ENCODE peak calls at places on chromosomes 5 and 9, in five cellular contexts. T is neuronal stem cell, G is mesenchymal stem cell, U is IMR-90, H is H9. Y is an unnamed sample.

GRCh38 chr5:14326035-14326909 is 183.1 kb downstream of the TRIO start:
- DNase-seq in T (no peak), G (no peak), U (no peak), H (no peak), Y (peak)

GRCh38 chr9:129814432-129815223 is 9.3 kb downstream of the TOR1A start:
- DNase-seq in T (no peak), G (no peak), U (no peak), H (no peak), Y (no peak)

GRCh38 chr5:80978772-80979317 is 18.7 kb downstream of the RASGRF2 start:
- DNase-seq in T (no peak), G (no peak), U (no peak), H (no peak), Y (no peak)

GRCh38 chr5:52427615-52428014 is 360.1 kb upstream of the ITGA1 start:
- DNase-seq in T (no peak), G (no peak), U (no peak), H (no peak), Y (no peak)

GRCh38 chr5:118698774-118699173 is 289.6 kb downstream of the DTWD2 start:
- DNase-seq in T (no peak), G (no peak), U (no peak), H (peak), Y (peak)

GRCh38 chr9:105694848-105695581 is 674 bp downstream of the TMEM38B start:
- DNase-seq in T (peak), G (peak), U (peak), H (peak), Y (peak)

GRCh38 chr5:158384535-158385421 is 525.8 kb upstream of the CLINT1 start:
- DNase-seq in T (no peak), G (peak), U (peak), H (no peak), Y (no peak)

GRCh38 chr5:113050606-113051391 is 74.2 kb downstream of the DCP2 start:
- DNase-seq in T (no peak), G (peak), U (peak), H (no peak), Y (no peak)

GRCh38 chr5:138568061-138568824 is 7.0 kb downstream of the HSPA9 start:
- DNase-seq in T (no peak), G (peak), U (peak), H (no peak), Y (no peak)

GRCh38 chr9:120490888-120491595 is 88.9 kb downstream of the CDK5RAP2 start:
- DNase-seq in T (no peak), G (peak), U (no peak), H (no peak), Y (no peak)

GRCh38 chr9:77541055-77541454 is 107.1 kb downstream of the GNA14 start:
- DNase-seq in T (no peak), G (no peak), U (no peak), H (no peak), Y (no peak)

GRCh38 chr5:179149278-179149677 is 89.1 kb downstream of the ZNF354C start:
- DNase-seq in T (no peak), G (no peak), U (no peak), H (no peak), Y (no peak)

GRCh38 chr9:35811364-35812024 is 568 bp downstream of the SPAG8 start:
- DNase-seq in T (no peak), G (no peak), U (no peak), H (no peak), Y (no peak)

GRCh38 chr9:121862371-121862970 is 211.0 kb downstream of the DAB2IP start:
- DNase-seq in T (no peak), G (no peak), U (no peak), H (no peak), Y (no peak)

GRCh38 chr5:170338933-170339779 is 41.6 kb upstream of the LCP2 start:
- DNase-seq in T (no peak), G (no peak), U (no peak), H (peak), Y (peak)

GRCh38 chr5:93787598-93787997 is 46.2 kb upstream of the POU5F2 start:
- DNase-seq in T (no peak), G (no peak), U (no peak), H (no peak), Y (no peak)

GRCh38 chr5:136484808-136485207 is 119.5 kb upstream of the TRPC7 start:
- DNase-seq in T (no peak), G (no peak), U (no peak), H (no peak), Y (no peak)

GRCh38 chr5:63233906-63234305 is 655.3 kb downstream of the LRRC70 start:
- DNase-seq in T (no peak), G (no peak), U (no peak), H (no peak), Y (no peak)

GRCh38 chr5:146137967-146138403 is 32.6 kb upstream of the PLAC8L1 start:
- DNase-seq in T (no peak), G (peak), U (peak), H (no peak), Y (no peak)

GRCh38 chr5:9861664-9862256 is 231.6 kb upstream of the TAS2R1 start:
- DNase-seq in T (no peak), G (no peak), U (peak), H (no peak), Y (peak)

GRCh38 chr5:15737036-15737821 is 237.2 kb downstream of the FBXL7 start:
- DNase-seq in T (no peak), G (peak), U (peak), H (no peak), Y (no peak)

GRCh38 chr9:32954642-32955041 is 46.8 kb downstream of the APTX start:
- DNase-seq in T (no peak), G (peak), U (peak), H (no peak), Y (peak)

GRCh38 chr5:154829589-154830218 is 20.7 kb downstream of the FAXDC2 start:
- DNase-seq in T (no peak), G (no peak), U (peak), H (no peak), Y (no peak)

GRCh38 chr5:108432024-108432423 is 50.1 kb upstream of the FBXL17 start:
- DNase-seq in T (no peak), G (peak), U (peak), H (no peak), Y (no peak)

GRCh38 chr9:89481161-89481915 is 16.6 kb downstream of the SEMA4D start:
- DNase-seq in T (no peak), G (no peak), U (no peak), H (no peak), Y (no peak)

GRCh38 chr9:89482056-89482784 is 15.7 kb downstream of the SEMA4D start:
- DNase-seq in T (no peak), G (no peak), U (no peak), H (no peak), Y (no peak)

GRCh38 chr9:89482950-89483349 is 15.0 kb downstream of the SEMA4D start:
- DNase-seq in T (no peak), G (no peak), U (no peak), H (no peak), Y (no peak)

GRCh38 chr9:89484475-89485404 is 13.2 kb downstream of the SEMA4D start:
- DNase-seq in T (no peak), G (peak), U (peak), H (peak), Y (no peak)

DNA sequence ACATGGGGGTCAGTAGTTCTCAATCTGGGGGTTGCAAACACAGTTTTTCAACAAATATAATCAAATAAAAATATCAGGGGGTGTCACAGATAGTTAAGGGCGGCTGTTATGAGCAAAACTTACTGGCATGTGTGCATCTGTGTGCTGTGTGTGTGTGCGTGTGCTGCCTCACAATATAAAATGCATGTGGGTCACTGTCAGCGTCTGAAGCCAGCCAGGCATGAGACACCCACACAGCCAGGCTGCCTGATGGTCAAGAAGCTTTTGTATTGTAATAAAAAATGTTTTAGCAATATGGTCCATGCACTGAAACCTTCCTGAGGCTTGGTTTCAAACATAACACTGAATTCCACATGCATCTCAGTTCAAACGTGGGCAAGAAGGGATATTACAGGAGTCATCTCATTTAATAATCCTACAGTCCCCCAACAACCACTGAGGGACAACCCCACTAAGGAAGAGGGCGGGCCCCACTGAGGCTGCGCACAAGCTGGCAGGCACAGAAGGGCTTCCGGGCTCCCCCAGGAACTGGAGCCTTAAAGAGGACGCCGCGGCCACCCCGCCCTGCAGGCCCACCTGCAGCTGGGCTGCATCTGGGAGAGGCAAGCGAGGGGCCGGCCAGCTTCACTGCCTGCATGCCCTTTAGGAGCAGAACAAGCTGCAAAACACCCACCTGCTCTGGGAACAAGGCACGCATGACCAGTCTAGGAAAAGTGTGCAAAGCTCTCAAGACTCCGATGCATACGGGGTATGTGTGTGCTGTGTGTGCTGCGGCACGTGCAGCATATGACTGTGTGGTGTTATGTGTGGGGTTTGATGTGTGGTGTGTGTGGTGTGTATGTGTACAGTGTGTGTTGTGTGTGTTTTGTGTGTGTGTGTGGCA is 14.1 kb downstream of the SEMA4D start:
- DNase-seq in T (no peak), G (no peak), U (no peak), H (peak), Y (no peak)
- H3K4ac ChIP-seq in T (no peak), G (no peak), U (no peak), H (no peak), Y (no peak)

GRCh38 chr5:128536861-128537305 is 1.2 kb downstream of the FBN2 start:
- DNase-seq in T (peak), G (peak), U (peak), H (peak), Y (peak)

GRCh38 chr5:128535225-128535624 is 2.8 kb downstream of the FBN2 start:
- DNase-seq in T (no peak), G (no peak), U (no peak), H (no peak), Y (no peak)

GRCh38 chr5:128537306-128537998 is 593 bp downstream of the FBN2 start:
- DNase-seq in T (peak), G (peak), U (peak), H (peak), Y (peak)

GRCh38 chr5:128537999-128538248 is at the start of gene FBN2:
- DNase-seq in T (no peak), G (no peak), U (no peak), H (no peak), Y (no peak)

DNA sequence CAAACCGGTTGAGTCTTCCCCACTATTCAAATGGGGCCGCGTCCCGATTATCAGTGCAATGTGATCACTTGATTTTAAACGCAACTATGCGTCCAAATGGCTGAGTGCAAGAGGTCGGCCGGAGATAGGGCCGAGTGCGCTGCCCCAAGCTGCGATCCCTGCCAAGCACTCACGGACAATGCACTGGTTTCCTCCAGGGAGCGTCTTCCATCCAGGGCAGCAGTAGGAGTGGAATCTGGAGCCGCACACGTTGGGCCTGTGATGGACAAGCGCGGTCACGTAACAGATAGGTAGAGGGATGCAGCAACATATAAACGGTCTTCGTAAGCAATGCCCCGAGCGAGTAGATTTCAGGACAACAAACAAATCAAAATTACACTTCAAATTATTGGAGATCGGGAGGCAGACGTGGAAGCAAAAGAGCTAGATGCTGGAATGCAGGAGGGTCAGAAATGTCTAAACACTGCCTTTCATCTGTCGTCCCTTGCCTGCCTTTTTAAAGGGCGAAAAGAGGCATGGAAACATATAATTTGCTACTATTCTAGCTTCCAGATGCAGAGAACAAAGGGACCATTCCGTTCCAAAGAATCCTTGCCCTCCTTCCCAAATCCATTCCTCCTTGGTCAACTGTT is 1.7 kb downstream of the FBN2 start:
- DNase-seq in T (peak), G (peak), U (peak), H (peak), Y (peak)
- H3K4ac ChIP-seq in T (no peak), G (no peak), U (peak), H (no peak), Y (no peak)

GRCh38 chr5:177253252-177253651 is 50.3 kb downstream of the RAB24 start:
- DNase-seq in T (no peak), G (no peak), U (no peak), H (no peak), Y (no peak)

GRCh38 chr5:177249761-177250537 is 53.6 kb downstream of the RAB24 start:
- DNase-seq in T (no peak), G (no peak), U (no peak), H (no peak), Y (no peak)
- H3K4ac ChIP-seq in T (no peak), G (no peak), U (no peak), H (no peak), Y (no peak)

GRCh38 chr9:133585481-133586367 is 23.5 kb downstream of the FAM163B start:
- DNase-seq in T (no peak), G (peak), U (no peak), H (no peak), Y (no peak)
- H3K4ac ChIP-seq in T (no peak), G (peak), U (no peak), H (no peak), Y (no peak)

DNA sequence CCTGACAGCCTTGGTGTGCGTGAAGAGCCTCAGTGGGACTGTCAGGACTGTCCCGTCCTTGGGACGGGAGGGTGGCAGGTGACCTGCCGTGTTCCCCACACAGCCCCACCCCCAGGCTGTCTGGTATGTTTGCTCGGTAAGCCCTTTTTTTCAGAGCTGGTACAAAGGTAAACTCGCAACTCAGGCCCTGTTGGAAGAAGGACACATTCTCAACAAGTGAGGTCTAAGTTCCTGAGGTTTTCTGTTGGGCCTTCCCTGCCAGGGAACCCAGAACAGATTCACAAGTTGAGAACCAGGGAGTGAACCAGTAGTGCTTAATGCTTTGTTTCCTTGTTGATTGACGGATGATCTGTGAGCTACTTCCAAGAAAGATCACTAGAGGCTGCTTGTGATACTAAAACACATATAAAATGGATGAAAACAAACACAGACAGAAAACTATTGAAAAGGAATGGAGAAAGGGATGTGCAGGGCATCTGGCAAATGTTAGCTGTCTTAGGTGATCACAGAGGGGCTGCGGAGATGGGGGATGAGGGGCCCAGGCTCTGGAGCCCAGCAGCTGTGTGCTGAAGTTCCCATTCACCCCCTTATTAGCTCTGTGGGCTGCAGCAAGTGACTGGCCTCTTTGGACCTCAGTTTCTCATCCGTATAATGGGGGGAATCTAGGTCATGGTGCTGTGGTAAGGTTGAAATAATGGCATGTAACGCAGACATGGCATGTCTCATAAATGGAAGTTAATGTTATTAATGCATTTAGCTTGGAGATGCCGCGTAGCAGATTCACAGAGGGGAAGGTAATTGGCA is 2.7 kb downstream of the NDST1 start:
- DNase-seq in T (no peak), G (no peak), U (no peak), H (no peak), Y (no peak)
- H3K4ac ChIP-seq in T (no peak), G (no peak), U (peak), H (no peak), Y (no peak)